ENCODE peak calls at places on chromosomes 7 and 10, in six cellular contexts. T is GM12891, H is K562, E is HepG2, U is H1, Y is GM12878. I is an unnamed sample.

GRCh38 chr10:69684020-69684980 is 54.3 kb downstream of the FAM241B start:
- DNase-seq in T (no peak), H (no peak), E (peak), U (no peak), Y (no peak), I (no peak)

GRCh38 chr7:2253021-2253420 is 11.0 kb downstream of the NUDT1 start:
- DNase-seq in T (no peak), H (no peak), E (no peak), U (no peak), Y (no peak), I (no peak)

GRCh38 chr7:20199015-20199737 is 18.0 kb downstream of the MACC1 start:
- DNase-seq in T (no peak), H (peak), E (no peak), U (no peak), Y (peak), I (no peak)

GRCh38 chr7:79622781-79623180 is 169.3 kb upstream of the MAGI2 start:
- DNase-seq in T (no peak), H (no peak), E (no peak), U (no peak), Y (no peak), I (no peak)

GRCh38 chr10:9342865-9343450 is 1288.5 kb downstream of the GATA3 start:
- DNase-seq in T (no peak), H (no peak), E (peak), U (no peak), Y (no peak), I (no peak)

GRCh38 chr10:125158528-125159485 is 1.6 kb downstream of the CTBP2 start:
- DNase-seq in T (no peak), H (peak), E (no peak), U (peak), Y (no peak), I (no peak)

GRCh38 chr7:106568002-106568679 is 92.8 kb downstream of the CCDC71L start:
- DNase-seq in T (no peak), H (no peak), E (no peak), U (no peak), Y (no peak), I (no peak)

GRCh38 chr7:139682136-139683013 is 95.4 kb downstream of the HIPK2 start:
- DNase-seq in T (no peak), H (peak), E (peak), U (no peak), Y (no peak), I (no peak)

GRCh38 chr7:64945776-64946175 is 42.7 kb downstream of the ZNF273 start:
- DNase-seq in T (no peak), H (no peak), E (no peak), U (no peak), Y (no peak), I (no peak)

GRCh38 chr7:111098011-111098925 is 7.3 kb downstream of the LRRN3 start:
- DNase-seq in T (no peak), H (no peak), E (peak), U (no peak), Y (no peak), I (no peak)

GRCh38 chr10:44385726-44386438 is 985 bp upstream of the CXCL12 start:
- DNase-seq in T (no peak), H (no peak), E (no peak), U (peak), Y (no peak), I (no peak)

GRCh38 chr10:96670786-96671185 is 49.5 kb downstream of the PIK3AP1 start:
- DNase-seq in T (no peak), H (no peak), E (peak), U (no peak), Y (no peak), I (no peak)

GRCh38 chr10:98309366-98310355 is 41.7 kb upstream of the LOXL4 start:
- DNase-seq in T (no peak), H (peak), E (peak), U (peak), Y (no peak), I (peak)

GRCh38 chr10:60532691-60533468 is 143.2 kb upstream of the ANK3 start:
- DNase-seq in T (no peak), H (no peak), E (no peak), U (no peak), Y (no peak), I (no peak)

GRCh38 chr7:25308246-25308645 is 80.0 kb upstream of the NPVF start:
- DNase-seq in T (no peak), H (no peak), E (no peak), U (no peak), Y (no peak), I (no peak)

GRCh38 chr10:11853468-11853867 is 30.3 kb downstream of the PROSER2 start:
- DNase-seq in T (no peak), H (peak), E (no peak), U (no peak), Y (no peak), I (no peak)

GRCh38 chr7:33486626-33487025 is 357.3 kb downstream of the BBS9 start:
- DNase-seq in T (no peak), H (no peak), E (no peak), U (no peak), Y (no peak), I (no peak)

GRCh38 chr7:105141068-105141467 is 127.1 kb downstream of the KMT2E start:
- DNase-seq in T (no peak), H (peak), E (peak), U (no peak), Y (no peak), I (no peak)

GRCh38 chr7:74252893-74253292 is 1.3 kb downstream of the RFC2 start:
- DNase-seq in T (no peak), H (no peak), E (no peak), U (no peak), Y (no peak), I (no peak)

GRCh38 chr10:31759124-31759798 is 169.4 kb downstream of the ARHGAP12 start:
- DNase-seq in T (peak), H (peak), E (peak), U (peak), Y (no peak), I (peak)

GRCh38 chr7:125561006-125561405 is 631.4 kb upstream of the POT1 start:
- DNase-seq in T (no peak), H (no peak), E (no peak), U (no peak), Y (no peak), I (no peak)

GRCh38 chr7:85070967-85071628 is 115.8 kb downstream of the SEMA3D start:
- DNase-seq in T (no peak), H (no peak), E (no peak), U (no peak), Y (no peak), I (no peak)

GRCh38 chr7:47282790-47283496 is 299.0 kb downstream of the TNS3 start:
- DNase-seq in T (no peak), H (no peak), E (no peak), U (no peak), Y (no peak), I (no peak)

GRCh38 chr7:153290066-153290465 is 530.5 kb downstream of the ACTR3B start:
- DNase-seq in T (no peak), H (no peak), E (no peak), U (no peak), Y (no peak), I (no peak)

GRCh38 chr7:132653364-132653930 is 77.2 kb upstream of the PLXNA4 start:
- DNase-seq in T (no peak), H (no peak), E (no peak), U (no peak), Y (no peak), I (no peak)

GRCh38 chr10:60981012-60981411 is 37.0 kb upstream of the RHOBTB1 start:
- DNase-seq in T (no peak), H (no peak), E (no peak), U (no peak), Y (no peak), I (no peak)

GRCh38 chr7:10469476-10469875 is 504.2 kb upstream of the PHF14 start:
- DNase-seq in T (no peak), H (no peak), E (no peak), U (no peak), Y (no peak), I (no peak)

GRCh38 chr10:34106356-34106885 is 708.7 kb downstream of the PARD3 start:
- DNase-seq in T (no peak), H (no peak), E (no peak), U (no peak), Y (no peak), I (no peak)

GRCh38 chr10:131577178-131577555 is 265.6 kb upstream of the TCERG1L start:
- DNase-seq in T (no peak), H (no peak), E (no peak), U (no peak), Y (no peak), I (no peak)

GRCh38 chr7:38862666-38863065 is 46.3 kb downstream of the VPS41 start:
- DNase-seq in T (no peak), H (no peak), E (no peak), U (no peak), Y (no peak), I (no peak)

GRCh38 chr7:143422033-143422432 is 13.4 kb upstream of the EPHA1 start:
- DNase-seq in T (no peak), H (no peak), E (no peak), U (no peak), Y (no peak), I (no peak)

GRCh38 chr7:158745057-158745715 is 40.6 kb upstream of the NCAPG2 start:
- DNase-seq in T (no peak), H (no peak), E (no peak), U (peak), Y (no peak), I (no peak)

GRCh38 chr7:155857141-155857540 is 44.9 kb upstream of the SHH start:
- DNase-seq in T (no peak), H (no peak), E (no peak), U (no peak), Y (no peak), I (no peak)

GRCh38 chr10:8393531-8393930 is 339.0 kb downstream of the GATA3 start:
- DNase-seq in T (no peak), H (no peak), E (no peak), U (no peak), Y (no peak), I (no peak)

DNA sequence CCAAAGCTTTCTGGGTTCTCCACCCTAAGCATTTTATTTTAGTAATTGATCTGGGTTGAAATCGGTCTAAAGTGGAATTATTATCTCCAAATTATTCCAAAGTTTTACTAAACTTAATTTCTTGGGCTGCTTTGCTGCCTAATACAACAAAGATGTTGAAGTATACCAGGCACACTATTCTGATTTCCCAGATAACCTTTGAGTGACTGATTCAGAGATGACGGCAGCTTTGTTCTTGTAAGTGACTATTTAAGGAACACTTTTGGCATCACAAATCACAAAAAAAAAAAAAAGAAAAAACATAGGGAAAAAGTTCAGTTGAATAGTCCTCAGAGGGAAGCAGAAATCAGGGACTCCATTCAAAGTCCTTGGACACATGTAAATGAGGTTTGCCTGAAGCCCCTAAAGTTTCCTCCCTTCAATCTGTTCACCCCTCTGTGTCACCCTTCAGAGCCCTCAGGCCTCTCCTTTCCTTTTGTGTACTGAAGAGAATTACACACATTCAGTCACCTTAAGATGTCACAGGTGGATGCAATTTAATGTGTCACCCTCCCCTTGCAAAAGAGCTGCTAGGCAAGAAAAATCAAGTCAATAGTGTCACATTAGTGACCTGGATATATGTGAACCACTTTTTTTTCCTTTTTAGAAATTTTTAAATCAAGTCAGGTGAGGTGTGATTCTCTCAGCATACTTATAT is 81.5 kb downstream of the RTKN2 start:
- DNase-seq in T (no peak), H (no peak), E (no peak), U (no peak), Y (no peak), I (no peak)
- TF ChIP-seq POLR2AphosphoS5 in T (no peak), H (no peak), E (no peak), U (no peak), Y (no peak), I (no peak)

DNA sequence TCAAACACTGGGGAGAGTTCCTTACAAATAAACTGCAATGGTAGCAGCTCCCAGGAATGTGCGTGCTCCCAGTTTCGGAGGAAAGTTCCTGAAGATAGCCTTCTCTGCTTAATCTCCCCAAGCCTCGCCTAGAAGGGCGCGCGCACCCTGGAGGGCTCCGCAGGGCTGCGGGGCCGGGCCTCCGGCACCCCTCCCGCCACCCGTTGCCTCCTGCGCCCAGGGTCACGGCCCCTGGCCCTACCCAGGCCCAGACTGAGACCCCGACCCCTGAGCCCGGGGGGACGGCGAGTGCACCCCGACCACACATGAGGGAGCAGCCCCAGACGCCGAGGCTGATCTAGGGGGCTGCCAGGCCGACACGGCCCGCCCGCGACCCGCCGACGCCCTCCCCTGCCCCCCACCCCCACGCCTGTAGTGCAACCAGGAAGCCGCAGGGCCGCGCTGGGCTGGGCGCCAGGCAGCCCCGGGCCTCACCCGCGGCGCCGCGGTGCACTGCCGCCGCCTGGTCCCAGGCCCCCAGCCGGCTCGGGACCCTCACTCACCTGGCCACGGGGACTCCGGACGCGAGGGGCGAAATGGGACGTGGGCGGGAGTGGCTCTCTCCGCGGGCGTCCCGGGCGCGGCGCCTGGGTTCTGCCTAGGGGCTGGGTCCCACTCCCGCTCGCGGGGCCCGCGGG is 398 bp downstream of the ANXA11 start:
- DNase-seq in T (peak), H (peak), E (no peak), U (no peak), Y (no peak), I (peak)
- TF ChIP-seq TAF1 in T (no peak), H (no peak), E (no peak), U (no peak), Y (no peak), I (no peak)

DNA sequence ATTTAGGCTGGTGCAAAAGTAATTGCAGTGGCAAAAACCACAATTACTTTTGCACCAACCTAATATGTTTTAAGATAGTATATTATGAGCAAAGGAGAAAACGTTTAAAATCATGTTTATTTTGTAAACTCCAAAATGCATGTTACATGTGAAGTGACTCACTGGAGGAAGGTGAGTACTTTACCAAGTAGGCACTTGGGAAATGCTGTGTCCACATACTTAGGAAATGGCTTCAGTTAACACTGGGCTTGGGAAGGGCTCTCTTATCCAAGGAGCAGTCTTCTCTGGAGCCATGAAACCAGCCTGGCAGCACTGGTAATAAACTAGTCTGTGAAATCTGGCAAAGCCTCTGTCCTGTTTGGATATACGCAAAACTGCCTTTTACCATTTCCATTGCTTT is 4.4 kb downstream of the RPS24 start:
- DNase-seq in T (no peak), H (no peak), E (no peak), U (no peak), Y (no peak), I (no peak)
- TF ChIP-seq POLR2A in T (no peak), H (no peak), E (no peak), U (no peak), Y (no peak), I (no peak)

GRCh38 chr7:43905954-43906326 is 456 bp downstream of the URGCP start:
- DNase-seq in T (peak), H (no peak), E (peak), U (peak), Y (no peak), I (peak)

GRCh38 chr7:43906327-43907010 is at the start of gene URGCP:
- DNase-seq in T (peak), H (peak), E (no peak), U (peak), Y (no peak), I (peak)

GRCh38 chr7:43902542-43903054 is 3.8 kb downstream of the URGCP start:
- DNase-seq in T (no peak), H (no peak), E (no peak), U (no peak), Y (no peak), I (no peak)

GRCh38 chr7:43904533-43905208 is 1.7 kb downstream of the URGCP start:
- DNase-seq in T (no peak), H (no peak), E (peak), U (no peak), Y (no peak), I (no peak)

DNA sequence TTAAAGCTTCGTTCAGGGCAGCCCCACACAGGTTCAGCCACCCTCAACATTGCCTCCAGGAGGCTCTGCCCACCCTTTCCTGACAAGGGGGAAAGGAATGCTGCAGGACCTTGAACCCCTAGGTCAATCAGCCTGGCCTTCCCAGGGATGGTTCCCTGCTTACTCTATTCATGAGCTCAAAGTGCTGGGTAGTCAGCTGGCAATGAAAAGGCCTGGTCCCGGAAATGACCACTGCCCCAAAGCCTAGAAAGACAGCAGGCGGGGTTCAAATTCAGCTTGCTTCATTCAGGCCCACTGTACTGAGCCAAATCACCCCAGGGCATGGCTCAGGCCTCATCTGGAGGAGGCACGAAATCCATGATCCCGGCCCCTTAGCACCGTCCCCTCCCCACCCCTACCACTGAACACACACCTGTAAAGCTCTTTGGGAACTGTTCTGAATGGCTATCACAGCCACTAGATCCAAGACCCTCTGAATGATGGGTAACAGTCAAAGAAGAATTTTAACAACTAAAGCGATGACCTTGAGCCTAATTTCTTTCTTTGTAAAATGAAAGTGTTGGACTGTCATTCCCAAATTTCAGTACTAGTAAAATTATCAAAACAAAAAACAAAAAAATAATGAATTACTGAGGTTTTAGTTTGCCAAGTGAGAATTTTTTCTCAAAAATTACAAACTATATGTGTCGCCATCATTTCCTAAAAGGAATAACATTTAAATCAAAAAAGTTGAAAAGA is 1.0 kb downstream of the URGCP start:
- DNase-seq in T (no peak), H (no peak), E (peak), U (no peak), Y (no peak), I (no peak)
- TF ChIP-seq POLR2AphosphoS5 in T (no peak), H (no peak), E (peak), U (no peak), Y (no peak), I (no peak)

GRCh38 chr10:99619090-99619800 is 994 bp downstream of the SLC25A28 start:
- DNase-seq in T (no peak), H (no peak), E (no peak), U (no peak), Y (peak), I (no peak)
- TF ChIP-seq TAF1 in T (no peak), H (no peak), E (no peak), U (no peak), Y (no peak), I (no peak)

DNA sequence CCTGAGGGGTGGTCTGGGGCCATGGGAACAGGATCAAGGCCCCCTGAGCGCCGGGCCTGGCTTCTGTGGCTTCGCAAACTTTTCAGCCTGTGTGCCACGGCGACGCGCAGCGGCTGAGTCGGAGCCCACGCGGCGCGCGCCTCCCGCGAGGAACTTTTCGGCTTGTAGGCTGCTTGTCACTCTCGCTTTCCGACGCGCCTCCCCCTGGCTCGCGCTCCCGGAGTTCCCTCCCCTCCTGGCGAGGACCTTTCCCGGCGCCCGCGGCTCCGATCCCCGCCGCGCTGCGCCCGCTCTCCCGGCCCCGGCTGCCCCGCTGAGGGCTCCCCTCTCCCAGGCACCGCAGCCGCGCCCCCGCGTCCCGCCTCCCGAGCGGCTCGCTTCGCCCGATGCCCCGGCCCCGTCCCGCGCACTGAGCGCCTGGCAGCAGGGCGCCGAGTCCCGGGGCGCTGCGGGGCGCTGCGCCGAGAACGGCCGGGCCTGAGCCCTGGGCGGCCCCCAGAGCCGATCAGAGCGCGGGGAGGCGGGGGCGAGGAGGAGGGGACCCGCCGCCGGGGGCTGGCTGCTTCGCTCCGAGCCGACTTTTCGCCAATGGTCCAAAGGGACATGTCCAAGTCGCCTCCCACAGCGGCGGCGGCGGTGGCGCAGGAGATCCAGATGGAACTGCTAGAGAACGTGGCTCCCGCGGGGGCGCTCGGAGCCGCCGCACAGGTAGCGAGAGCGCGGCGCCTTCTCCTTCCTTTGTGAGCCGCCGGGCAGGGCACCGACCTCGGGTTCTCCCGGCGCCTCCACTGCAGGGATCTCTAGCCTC is at the start of gene CACNB2:
- DNase-seq in T (peak), H (no peak), E (peak), U (peak), Y (no peak), I (no peak)
- TF ChIP-seq POLR2A in T (no peak), H (no peak), E (no peak), U (peak), Y (no peak), I (no peak)

I was measured in GM12892.